ENCODE peak calls at places on chromosomes 11 and 22, in six cellular contexts. One of them, this sample, is unnamed.
A peak's percentile ranks its signal among the peaks of the same experiment; 100 is the strongest.

GRCh38 chr11:9459573-9460321 is 1.1 kb upstream of the ZNF143 start:
- DNase-seq in cardiac muscle cell: peak; percentile 79
- DNase-seq in transverse colon: peak; percentile 27
- DNase-seq in Peyer's patch: peak; percentile 43
- DNase-seq in naive thymus-derived CD4-positive, alpha-beta T cell: peak; percentile 28
- DNase-seq in uterus: no peak
- DNase-seq in this sample: peak; percentile 64

GRCh38 chr11:2538951-2539735 is 94.3 kb downstream of the KCNQ1 start:
- DNase-seq in cardiac muscle cell: no peak
- DNase-seq in transverse colon: peak; percentile 4
- DNase-seq in Peyer's patch: no peak
- DNase-seq in naive thymus-derived CD4-positive, alpha-beta T cell: no peak
- DNase-seq in uterus: no peak
- DNase-seq in this sample: no peak

GRCh38 chr11:12189543-12190235 is 79.3 kb downstream of the MICAL2 start:
- DNase-seq in cardiac muscle cell: no peak
- DNase-seq in transverse colon: no peak
- DNase-seq in Peyer's patch: no peak
- DNase-seq in naive thymus-derived CD4-positive, alpha-beta T cell: no peak
- DNase-seq in uterus: no peak
- DNase-seq in this sample: no peak

GRCh38 chr11:3132271-3132781 is 32.8 kb downstream of the OSBPL5 start:
- DNase-seq in cardiac muscle cell: no peak
- DNase-seq in transverse colon: peak; percentile 4
- DNase-seq in Peyer's patch: no peak
- DNase-seq in naive thymus-derived CD4-positive, alpha-beta T cell: no peak
- DNase-seq in uterus: no peak
- DNase-seq in this sample: no peak

GRCh38 chr11:94602430-94603372 is 35.5 kb downstream of the PIWIL4 start:
- DNase-seq in cardiac muscle cell: peak; percentile 83
- DNase-seq in transverse colon: peak; percentile 65
- DNase-seq in Peyer's patch: no peak
- DNase-seq in naive thymus-derived CD4-positive, alpha-beta T cell: no peak
- DNase-seq in uterus: peak; percentile 64
- DNase-seq in this sample: peak; percentile 81

GRCh38 chr22:24925586-24926427 is 20.7 kb downstream of the LHFPL7 start:
- DNase-seq in cardiac muscle cell: peak; percentile 17
- DNase-seq in transverse colon: no peak
- DNase-seq in Peyer's patch: no peak
- DNase-seq in naive thymus-derived CD4-positive, alpha-beta T cell: no peak
- DNase-seq in uterus: no peak
- DNase-seq in this sample: no peak

GRCh38 chr11:47494996-47495855 is 46.3 kb upstream of the RAPSN start:
- DNase-seq in cardiac muscle cell: peak; percentile 83
- DNase-seq in transverse colon: no peak
- DNase-seq in Peyer's patch: no peak
- DNase-seq in naive thymus-derived CD4-positive, alpha-beta T cell: no peak
- DNase-seq in uterus: no peak
- DNase-seq in this sample: peak; percentile 95

GRCh38 chr11:29328961-29329441 is 687.8 kb downstream of the KCNA4 start:
- DNase-seq in cardiac muscle cell: peak; percentile 83
- DNase-seq in transverse colon: no peak
- DNase-seq in Peyer's patch: no peak
- DNase-seq in naive thymus-derived CD4-positive, alpha-beta T cell: no peak
- DNase-seq in uterus: no peak
- DNase-seq in this sample: peak; percentile 84

GRCh38 chr11:13011366-13012036 is 2.4 kb downstream of the RASSF10 start:
- DNase-seq in cardiac muscle cell: no peak
- DNase-seq in transverse colon: no peak
- DNase-seq in Peyer's patch: no peak
- DNase-seq in naive thymus-derived CD4-positive, alpha-beta T cell: no peak
- DNase-seq in uterus: no peak
- DNase-seq in this sample: no peak

GRCh38 chr22:23219787-23220484 is 39.6 kb downstream of the BCR start:
- DNase-seq in cardiac muscle cell: peak; percentile 34
- DNase-seq in transverse colon: peak; percentile 35
- DNase-seq in Peyer's patch: peak; percentile 71
- DNase-seq in naive thymus-derived CD4-positive, alpha-beta T cell: no peak
- DNase-seq in uterus: no peak
- DNase-seq in this sample: peak; percentile 37

GRCh38 chr11:80096736-80097135 is 655.9 kb upstream of the TENM4 start:
- DNase-seq in cardiac muscle cell: peak; percentile 64
- DNase-seq in transverse colon: no peak
- DNase-seq in Peyer's patch: no peak
- DNase-seq in naive thymus-derived CD4-positive, alpha-beta T cell: no peak
- DNase-seq in uterus: no peak
- DNase-seq in this sample: peak; percentile 69

GRCh38 chr11:43518407-43519165 is 159.9 kb downstream of the TTC17 start:
- DNase-seq in cardiac muscle cell: peak; percentile 15
- DNase-seq in transverse colon: no peak
- DNase-seq in Peyer's patch: no peak
- DNase-seq in naive thymus-derived CD4-positive, alpha-beta T cell: no peak
- DNase-seq in uterus: no peak
- DNase-seq in this sample: peak; percentile 11

GRCh38 chr22:35257002-35257320 is 332 bp upstream of the HMGXB4 start:
- DNase-seq in cardiac muscle cell: no peak
- DNase-seq in transverse colon: no peak
- DNase-seq in Peyer's patch: no peak
- DNase-seq in naive thymus-derived CD4-positive, alpha-beta T cell: no peak
- DNase-seq in uterus: no peak
- DNase-seq in this sample: no peak

GRCh38 chr11:6486938-6487337 is 5.6 kb downstream of the TIMM10B start:
- DNase-seq in cardiac muscle cell: no peak
- DNase-seq in transverse colon: no peak
- DNase-seq in Peyer's patch: no peak
- DNase-seq in naive thymus-derived CD4-positive, alpha-beta T cell: no peak
- DNase-seq in uterus: no peak
- DNase-seq in this sample: no peak

GRCh38 chr11:118608268-118609214 is 1.1 kb downstream of the PHLDB1 start:
- DNase-seq in cardiac muscle cell: peak; percentile 89
- DNase-seq in transverse colon: peak; percentile 75
- DNase-seq in Peyer's patch: peak; percentile 76
- DNase-seq in naive thymus-derived CD4-positive, alpha-beta T cell: peak; percentile 88
- DNase-seq in uterus: peak; percentile 88
- DNase-seq in this sample: peak; percentile 94

GRCh38 chr11:102079625-102080024 is 30.6 kb upstream of the YAP1 start:
- DNase-seq in cardiac muscle cell: no peak
- DNase-seq in transverse colon: no peak
- DNase-seq in Peyer's patch: no peak
- DNase-seq in naive thymus-derived CD4-positive, alpha-beta T cell: no peak
- DNase-seq in uterus: no peak
- DNase-seq in this sample: no peak

GRCh38 chr11:77069336-77069968 is 2.7 kb downstream of the CAPN5 start:
- DNase-seq in cardiac muscle cell: no peak
- DNase-seq in transverse colon: peak; percentile 7
- DNase-seq in Peyer's patch: no peak
- DNase-seq in naive thymus-derived CD4-positive, alpha-beta T cell: no peak
- DNase-seq in uterus: peak; percentile 8
- DNase-seq in this sample: no peak

GRCh38 chr22:41106122-41106968 is 14.0 kb downstream of the EP300 start:
- DNase-seq in cardiac muscle cell: peak; percentile 69
- DNase-seq in transverse colon: no peak
- DNase-seq in Peyer's patch: no peak
- DNase-seq in naive thymus-derived CD4-positive, alpha-beta T cell: no peak
- DNase-seq in uterus: peak; percentile 36
- DNase-seq in this sample: no peak

GRCh38 chr11:129382583-129382982 is 6.9 kb downstream of the BARX2 start:
- DNase-seq in cardiac muscle cell: no peak
- DNase-seq in transverse colon: no peak
- DNase-seq in Peyer's patch: no peak
- DNase-seq in naive thymus-derived CD4-positive, alpha-beta T cell: no peak
- DNase-seq in uterus: no peak
- DNase-seq in this sample: no peak

GRCh38 chr11:129383060-129383459 is 7.4 kb downstream of the BARX2 start:
- DNase-seq in cardiac muscle cell: no peak
- DNase-seq in transverse colon: no peak
- DNase-seq in Peyer's patch: no peak
- DNase-seq in naive thymus-derived CD4-positive, alpha-beta T cell: no peak
- DNase-seq in uterus: no peak
- DNase-seq in this sample: no peak

GRCh38 chr11:129376658-129377341 is 1.2 kb downstream of the BARX2 start:
- DNase-seq in cardiac muscle cell: no peak
- DNase-seq in transverse colon: no peak
- DNase-seq in Peyer's patch: no peak
- DNase-seq in naive thymus-derived CD4-positive, alpha-beta T cell: no peak
- DNase-seq in uterus: no peak
- DNase-seq in this sample: no peak

GRCh38 chr11:129377739-129378138 is 2.1 kb downstream of the BARX2 start:
- DNase-seq in cardiac muscle cell: no peak
- DNase-seq in transverse colon: no peak
- DNase-seq in Peyer's patch: no peak
- DNase-seq in naive thymus-derived CD4-positive, alpha-beta T cell: no peak
- DNase-seq in uterus: no peak
- DNase-seq in this sample: no peak

GRCh38 chr11:129380413-129380812 is 4.8 kb downstream of the BARX2 start:
- DNase-seq in cardiac muscle cell: no peak
- DNase-seq in transverse colon: no peak
- DNase-seq in Peyer's patch: no peak
- DNase-seq in naive thymus-derived CD4-positive, alpha-beta T cell: no peak
- DNase-seq in uterus: no peak
- DNase-seq in this sample: no peak
- H3K27me3 ChIP-seq in cardiac muscle cell: peaks cover 48% of the 10 kb centered on the region
- H3K27me3 ChIP-seq in transverse colon: peaks cover 47% of the 10 kb centered on the region
- H3K27me3 ChIP-seq in Peyer's patch: no peaks in the 10 kb centered on the region
- H3K27me3 ChIP-seq in naive thymus-derived CD4-positive, alpha-beta T cell: no peaks in the 10 kb centered on the region
- H3K27me3 ChIP-seq in uterus: peaks cover 24% of the 10 kb centered on the region
- H3K27me3 ChIP-seq in this sample: peaks cover 71% of the 10 kb centered on the region

GRCh38 chr22:50082961-50083461 is 2.2 kb downstream of the MLC1 start:
- DNase-seq in cardiac muscle cell: no peak
- DNase-seq in transverse colon: peak; percentile 24
- DNase-seq in Peyer's patch: no peak
- DNase-seq in naive thymus-derived CD4-positive, alpha-beta T cell: no peak
- DNase-seq in uterus: no peak
- DNase-seq in this sample: no peak
- H3K4me3 ChIP-seq in cardiac muscle cell: no peak overlapping the region
- H3K4me3 ChIP-seq in transverse colon: no peak overlapping the region
- H3K4me3 ChIP-seq in Peyer's patch: no peak overlapping the region
- H3K4me3 ChIP-seq in naive thymus-derived CD4-positive, alpha-beta T cell: no peak overlapping the region
- H3K4me3 ChIP-seq in uterus: no peak overlapping the region
- H3K4me3 ChIP-seq in this sample: no peak overlapping the region

GRCh38 chr22:28813772-28814518 is 13.6 kb upstream of the XBP1 start:
- DNase-seq in cardiac muscle cell: no peak
- DNase-seq in transverse colon: peak; percentile 43
- DNase-seq in Peyer's patch: no peak
- DNase-seq in naive thymus-derived CD4-positive, alpha-beta T cell: no peak
- DNase-seq in uterus: peak; percentile 52
- DNase-seq in this sample: no peak
- H3K4me1 ChIP-seq in cardiac muscle cell: peaks cover 12% of the 10 kb centered on the region
- H3K4me1 ChIP-seq in transverse colon: peaks cover 73% of the 10 kb centered on the region
- H3K4me1 ChIP-seq in Peyer's patch: no peaks in the 10 kb centered on the region
- H3K4me1 ChIP-seq in naive thymus-derived CD4-positive, alpha-beta T cell: peaks cover 64% of the 10 kb centered on the region
- H3K4me1 ChIP-seq in uterus: no peaks in the 10 kb centered on the region
- H3K4me1 ChIP-seq in this sample: peaks cover 27% of the 10 kb centered on the region

GRCh38 chr11:111170761-111171379 is 74.7 kb upstream of the POU2AF2 start:
- DNase-seq in cardiac muscle cell: no peak
- DNase-seq in transverse colon: no peak
- DNase-seq in Peyer's patch: no peak
- DNase-seq in naive thymus-derived CD4-positive, alpha-beta T cell: no peak
- DNase-seq in uterus: no peak
- DNase-seq in this sample: no peak

GRCh38 chr11:111173221-111173620 is 72.3 kb upstream of the POU2AF2 start:
- DNase-seq in cardiac muscle cell: no peak
- DNase-seq in transverse colon: no peak
- DNase-seq in Peyer's patch: no peak
- DNase-seq in naive thymus-derived CD4-positive, alpha-beta T cell: no peak
- DNase-seq in uterus: no peak
- DNase-seq in this sample: no peak

GRCh38 chr11:111177037-111177988 is 68.2 kb upstream of the POU2AF2 start:
- DNase-seq in cardiac muscle cell: no peak
- DNase-seq in transverse colon: no peak
- DNase-seq in Peyer's patch: peak; percentile 65
- DNase-seq in naive thymus-derived CD4-positive, alpha-beta T cell: no peak
- DNase-seq in uterus: no peak
- DNase-seq in this sample: no peak

DNA sequence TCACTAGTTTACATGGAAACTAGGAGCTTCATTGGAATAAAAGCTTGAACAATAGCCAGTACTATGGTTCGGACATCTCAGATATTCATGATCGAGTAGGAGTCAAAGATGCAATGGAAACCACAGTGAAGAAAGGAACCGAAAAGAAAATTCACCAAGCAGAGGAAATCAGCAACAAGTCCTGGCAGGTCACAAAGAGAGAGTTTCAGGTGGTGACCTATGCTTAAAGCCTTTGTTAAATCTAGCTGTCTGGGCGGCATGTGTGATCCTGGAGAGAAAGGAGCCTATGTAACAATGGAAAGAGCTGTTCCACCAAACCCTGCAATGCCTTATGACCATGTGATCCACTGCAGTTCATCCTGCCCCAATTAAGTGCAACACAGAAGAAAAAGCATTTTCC is 68.9 kb upstream of the POU2AF2 start:
- DNase-seq in cardiac muscle cell: no peak
- DNase-seq in transverse colon: no peak
- DNase-seq in Peyer's patch: no peak
- DNase-seq in naive thymus-derived CD4-positive, alpha-beta T cell: no peak
- DNase-seq in uterus: no peak
- DNase-seq in this sample: no peak
- H3K27me3 ChIP-seq in cardiac muscle cell: no peaks in the 10 kb centered on the region
- H3K27me3 ChIP-seq in transverse colon: no peaks in the 10 kb centered on the region
- H3K27me3 ChIP-seq in Peyer's patch: no peaks in the 10 kb centered on the region
- H3K27me3 ChIP-seq in naive thymus-derived CD4-positive, alpha-beta T cell: no peaks in the 10 kb centered on the region
- H3K27me3 ChIP-seq in uterus: no peaks in the 10 kb centered on the region
- H3K27me3 ChIP-seq in this sample: no peaks in the 10 kb centered on the region

GRCh38 chr22:37163618-37164534 is 14.2 kb upstream of the IL2RB start:
- DNase-seq in cardiac muscle cell: no peak
- DNase-seq in transverse colon: no peak
- DNase-seq in Peyer's patch: peak; percentile 55
- DNase-seq in naive thymus-derived CD4-positive, alpha-beta T cell: no peak
- DNase-seq in uterus: no peak
- DNase-seq in this sample: no peak
- H3K4me3 ChIP-seq in cardiac muscle cell: no peak overlapping the region
- H3K4me3 ChIP-seq in transverse colon: no peak overlapping the region
- H3K4me3 ChIP-seq in Peyer's patch: no peak overlapping the region
- H3K4me3 ChIP-seq in naive thymus-derived CD4-positive, alpha-beta T cell: no peak overlapping the region
- H3K4me3 ChIP-seq in uterus: no peak overlapping the region
- H3K4me3 ChIP-seq in this sample: no peak overlapping the region

GRCh38 chr11:66322732-66323427 is 6.0 kb upstream of the CD248 start:
- DNase-seq in cardiac muscle cell: peak; percentile 83
- DNase-seq in transverse colon: no peak
- DNase-seq in Peyer's patch: no peak
- DNase-seq in naive thymus-derived CD4-positive, alpha-beta T cell: no peak
- DNase-seq in uterus: peak; percentile 65
- DNase-seq in this sample: peak; percentile 33
- H3K4me1 ChIP-seq in cardiac muscle cell: peaks cover 13% of the 10 kb centered on the region
- H3K4me1 ChIP-seq in transverse colon: peaks cover 25% of the 10 kb centered on the region
- H3K4me1 ChIP-seq in Peyer's patch: no peaks in the 10 kb centered on the region
- H3K4me1 ChIP-seq in naive thymus-derived CD4-positive, alpha-beta T cell: peaks cover 53% of the 10 kb centered on the region
- H3K4me1 ChIP-seq in uterus: no peaks in the 10 kb centered on the region
- H3K4me1 ChIP-seq in this sample: peaks cover 70% of the 10 kb centered on the region

DNA sequence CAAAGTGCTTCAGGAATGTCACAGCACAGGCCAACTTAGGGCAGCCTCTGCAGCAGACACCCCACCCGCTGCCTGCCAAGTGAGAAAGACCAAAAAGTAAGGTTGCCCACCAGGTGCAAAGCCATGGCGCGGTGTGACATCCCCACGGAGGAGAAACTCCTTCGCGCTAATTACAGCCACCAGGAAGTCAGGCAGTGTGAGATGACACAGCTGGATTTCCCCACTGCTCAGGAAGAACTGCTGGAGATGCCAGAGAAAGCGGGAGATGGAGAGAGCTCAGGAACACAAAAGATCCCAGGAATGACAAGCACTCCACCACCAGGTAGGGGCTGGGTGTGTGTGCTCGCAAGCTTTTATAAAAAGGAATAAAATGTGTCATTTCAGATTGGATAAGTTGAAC is 292.8 kb downstream of the OPCML start:
- DNase-seq in cardiac muscle cell: no peak
- DNase-seq in transverse colon: no peak
- DNase-seq in Peyer's patch: no peak
- DNase-seq in naive thymus-derived CD4-positive, alpha-beta T cell: no peak
- DNase-seq in uterus: no peak
- DNase-seq in this sample: no peak
- H3K27me3 ChIP-seq in cardiac muscle cell: peaks cover 4% of the 10 kb centered on the region
- H3K27me3 ChIP-seq in transverse colon: no peaks in the 10 kb centered on the region
- H3K27me3 ChIP-seq in Peyer's patch: no peaks in the 10 kb centered on the region
- H3K27me3 ChIP-seq in naive thymus-derived CD4-positive, alpha-beta T cell: no peaks in the 10 kb centered on the region
- H3K27me3 ChIP-seq in uterus: no peaks in the 10 kb centered on the region
- H3K27me3 ChIP-seq in this sample: no peaks in the 10 kb centered on the region

This sample was measured in adipocyte.